ENCODE peak calls at places on chromosomes 13 and 19, in five cellular contexts. O is tibial artery, N is keratinocyte, E is tibial nerve, F is ovary. P is an unnamed sample.
A peak's percentile ranks its signal among the peaks of the same experiment; 100 is the strongest.

GRCh38 chr13:96947343-96947910 is 46.8 kb downstream of the OXGR1 start:
- DNase-seq in O (no peak), N (no peak), E (no peak), F (no peak), P (no peak)

GRCh38 chr19:58586131-58586765 is 13.1 kb upstream of the MZF1 start:
- DNase-seq in O (no peak), N (no peak), E (no peak), F (peak; percentile 19), P (no peak)

GRCh38 chr13:25067054-25067453 is 28.9 kb upstream of the PABPC3 start:
- DNase-seq in O (no peak), N (no peak), E (no peak), F (no peak), P (no peak)

GRCh38 chr13:71866173-71867091 is 572 bp downstream of the DACH1 start:
- DNase-seq in O (no peak), N (no peak), E (no peak), F (peak; percentile 10), P (peak; percentile 14)

GRCh38 chr19:13155472-13156284 is 5.5 kb downstream of the IER2 start:
- DNase-seq in O (peak; percentile 74), N (no peak), E (peak; percentile 71), F (peak; percentile 84), P (peak; percentile 95)

GRCh38 chr13:29484236-29484635 is 111.3 kb downstream of the SLC7A1 start:
- DNase-seq in O (no peak), N (no peak), E (no peak), F (no peak), P (no peak)

GRCh38 chr13:40550130-40550529 is 116.3 kb downstream of the FOXO1 start:
- DNase-seq in O (no peak), N (no peak), E (no peak), F (no peak), P (peak; percentile 40)

GRCh38 chr13:44174769-44175425 is 198.7 kb upstream of the SERP2 start:
- DNase-seq in O (no peak), N (no peak), E (no peak), F (no peak), P (peak; percentile 83)

GRCh38 chr19:42370068-42370520 is 20.0 kb downstream of the CNFN start:
- DNase-seq in O (no peak), N (no peak), E (no peak), F (no peak), P (no peak)

GRCh38 chr13:40920826-40921225 is 98.3 kb downstream of the ELF1 start:
- DNase-seq in O (no peak), N (no peak), E (no peak), F (no peak), P (no peak)

GRCh38 chr13:99842379-99842778 is 129.2 kb downstream of the ZIC5 start:
- DNase-seq in O (no peak), N (no peak), E (no peak), F (no peak), P (no peak)

GRCh38 chr13:69856331-69856730 is 251.3 kb upstream of the ATXN8OS start:
- DNase-seq in O (no peak), N (no peak), E (no peak), F (no peak), P (no peak)

GRCh38 chr19:9700229-9700981 is 25.5 kb upstream of the ZNF562 start:
- DNase-seq in O (no peak), N (no peak), E (no peak), F (no peak), P (no peak)

GRCh38 chr19:3508771-3509535 is 2.8 kb downstream of the FZR1 start:
- DNase-seq in O (no peak), N (no peak), E (no peak), F (peak; percentile 25), P (no peak)
- H3K27ac ChIP-seq in O (no peak overlapping the region), N (peak overlapping the region; percentile 73), E (no peak overlapping the region), F (no peak overlapping the region), P (no peak overlapping the region)

GRCh38 chr13:64819081-64819480 is 2411.1 kb downstream of the PCDH9 start:
- DNase-seq in O (no peak), N (no peak), E (no peak), F (no peak), P (peak; percentile 25)
- TF ChIP-seq CTCF in O (no peak), N (no peak), E (no peak), F (no peak), P (no peak)

GRCh38 chr19:33221641-33222040 is 4.0 kb downstream of the SLC7A10 start:
- DNase-seq in O (no peak), N (no peak), E (no peak), F (no peak), P (peak; percentile 32)
- H3K27me3 ChIP-seq in O (peaks cover 85% of the 10 kb centered on the region), N (peaks cover 36% of the 10 kb centered on the region), E (peaks cover 29% of the 10 kb centered on the region), F (peaks cover 2% of the 10 kb centered on the region), P (peaks cover 56% of the 10 kb centered on the region)

GRCh38 chr13:110521946-110522345 is 39.6 kb downstream of the RAB20 start:
- DNase-seq in O (no peak), N (no peak), E (no peak), F (no peak), P (peak; percentile 73)
- H3K27ac ChIP-seq in O (peak overlapping the region; percentile 83), N (no peak overlapping the region), E (peak overlapping the region; percentile 75), F (no peak overlapping the region), P (no peak overlapping the region)

DNA sequence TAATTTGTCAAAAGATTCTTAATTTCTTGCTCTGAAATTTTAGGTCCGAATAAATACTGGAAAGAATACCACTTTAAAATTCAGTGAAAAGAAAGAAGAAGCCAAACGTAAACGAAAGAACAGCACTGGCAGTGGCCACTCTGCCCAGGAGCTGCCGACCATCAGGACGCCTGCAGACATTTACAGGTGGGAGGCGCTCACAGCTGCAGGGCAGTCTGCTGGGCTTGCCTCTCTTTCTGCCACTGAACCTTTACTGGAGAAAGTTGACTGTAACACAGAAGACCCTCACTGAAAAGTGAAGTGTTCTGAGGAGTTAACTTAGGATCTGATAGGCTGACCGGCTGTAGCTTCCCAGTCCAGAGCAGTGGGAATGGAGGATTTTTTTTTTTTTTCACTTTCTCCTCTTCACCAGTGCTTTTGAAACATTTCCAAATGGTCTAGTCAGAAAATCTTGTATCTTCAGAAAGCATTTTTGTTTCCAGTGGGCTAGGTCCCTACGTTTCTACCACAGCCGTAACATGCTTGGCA is 69.1 kb downstream of the URI1 start:
- DNase-seq in O (no peak), N (no peak), E (no peak), F (no peak), P (no peak)
- TF ChIP-seq CTCF in O (no peak), N (no peak), E (no peak), F (no peak), P (no peak)

DNA sequence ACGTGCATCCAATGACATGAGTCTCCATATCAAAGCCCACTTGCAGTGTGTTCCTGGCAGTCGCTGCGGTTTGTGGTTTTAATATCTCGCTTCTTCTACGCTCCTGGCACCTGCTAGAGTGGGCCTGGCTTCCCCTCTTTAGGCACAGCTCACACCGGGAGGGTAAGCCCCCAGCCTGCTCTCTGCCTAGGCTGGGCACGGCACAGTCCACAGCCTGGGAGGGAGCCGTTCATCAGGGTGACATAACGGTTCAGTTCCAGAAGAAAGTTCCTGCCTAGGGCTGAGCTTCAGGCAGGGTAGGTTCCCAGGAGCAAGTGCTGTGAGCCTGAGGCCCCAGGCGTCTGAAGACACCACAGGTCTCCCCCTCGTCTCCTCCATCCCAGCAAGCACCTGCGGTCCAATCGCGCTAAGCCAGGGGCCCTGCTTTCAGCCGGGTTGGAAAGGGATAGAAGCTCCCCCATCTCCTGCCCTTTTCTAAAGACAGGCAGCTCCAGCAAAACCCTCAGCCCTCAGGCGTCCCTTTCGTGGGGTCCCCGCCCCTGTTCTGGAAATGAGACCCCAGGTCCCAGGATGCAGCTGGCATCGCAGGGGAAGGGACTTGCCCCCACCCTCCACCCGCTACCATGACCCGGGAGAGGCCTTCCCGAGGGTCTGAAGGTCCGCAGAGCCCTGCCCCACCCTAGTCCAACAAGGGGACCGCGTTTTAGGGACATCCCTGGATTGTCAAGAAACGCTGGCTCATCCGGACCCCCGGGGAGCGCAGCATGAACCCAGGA is 121.6 kb upstream of the ZNF507 start:
- DNase-seq in O (no peak), N (no peak), E (no peak), F (no peak), P (no peak)
- H3K27me3 ChIP-seq in O (peaks cover 41% of the 10 kb centered on the region), N (peaks cover 15% of the 10 kb centered on the region), E (peaks cover 6% of the 10 kb centered on the region), F (no peaks in the 10 kb centered on the region), P (peaks cover 95% of the 10 kb centered on the region)

DNA sequence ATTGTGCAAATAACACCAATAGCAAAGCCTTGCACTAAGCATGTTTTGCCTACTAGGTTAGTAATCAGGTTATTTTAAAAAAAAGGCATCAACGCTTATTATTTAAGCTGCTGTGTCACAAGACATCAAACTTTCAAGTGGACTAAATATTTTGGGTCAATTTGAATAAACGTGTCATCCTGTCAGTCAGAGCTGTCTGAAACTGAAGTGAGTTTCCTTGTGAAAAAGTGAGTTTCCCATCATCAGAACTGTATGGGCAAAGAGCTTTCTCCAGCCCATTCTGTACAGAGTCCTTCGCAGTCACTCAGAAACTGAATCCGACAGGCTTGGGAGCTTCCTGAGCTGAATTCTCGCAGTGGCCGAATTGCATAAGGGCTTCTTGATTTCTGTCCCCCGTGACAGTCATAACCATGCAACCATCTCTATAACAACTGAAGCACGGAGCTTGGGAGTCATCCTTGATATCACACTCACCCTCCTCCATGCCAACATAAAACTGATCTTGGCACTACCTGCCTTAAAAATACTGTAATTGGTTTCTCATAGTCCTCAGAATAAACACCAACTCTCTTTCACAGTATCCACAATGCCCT is 139.8 kb downstream of the MIPEP start:
- DNase-seq in O (no peak), N (no peak), E (no peak), F (no peak), P (no peak)
- H3K27ac ChIP-seq in O (no peak overlapping the region), N (no peak overlapping the region), E (no peak overlapping the region), F (no peak overlapping the region), P (no peak overlapping the region)

GRCh38 chr19:29844891-29845575 is 33.2 kb downstream of the CCNE1 start:
- DNase-seq in O (peak; percentile 90), N (peak; percentile 65), E (peak; percentile 72), F (peak; percentile 97), P (peak; percentile 97)
- TF ChIP-seq CTCF in O (no peak), N (no peak), E (no peak), F (no peak), P (no peak)

P was measured in cardiac muscle cell.